ENCODE peak calls at places on chromosome 10, in four cellular contexts. J is K562, Y is HL-60, B is GM12878. I is an unnamed sample.

GRCh38 chr10:60576130-60577069 is 186.7 kb upstream of the ANK3 start:
- DNase-seq in J (no peak), Y (no peak), B (no peak), I (no peak)

GRCh38 chr10:99234067-99234738 is 1.4 kb downstream of the HPSE2 start:
- DNase-seq in J (peak), Y (peak), B (peak), I (peak)

GRCh38 chr10:132099701-132100481 is 34.1 kb downstream of the JAKMIP3 start:
- DNase-seq in J (no peak), Y (no peak), B (no peak), I (no peak)

GRCh38 chr10:27713906-27714305 is 31.7 kb downstream of the MKX start:
- DNase-seq in J (no peak), Y (no peak), B (no peak), I (no peak)

GRCh38 chr10:127000598-127000997 is 95.4 kb downstream of the DOCK1 start:
- DNase-seq in J (peak), Y (no peak), B (no peak), I (no peak)

GRCh38 chr10:45420453-45421192 is 46.6 kb downstream of the ALOX5 start:
- DNase-seq in J (no peak), Y (peak), B (peak), I (peak)

GRCh38 chr10:118590334-118590733 is 5.1 kb downstream of the PRLHR start:
- DNase-seq in J (no peak), Y (no peak), B (no peak), I (no peak)

GRCh38 chr10:92241158-92241500 is 49.7 kb downstream of the CPEB3 start:
- DNase-seq in J (peak), Y (peak), B (no peak), I (no peak)

GRCh38 chr10:73556855-73557254 is 34.3 kb downstream of the USP54 start:
- DNase-seq in J (no peak), Y (no peak), B (no peak), I (no peak)

GRCh38 chr10:71244638-71245419 is 32.5 kb downstream of the UNC5B start:
- DNase-seq in J (no peak), Y (peak), B (no peak), I (no peak)

GRCh38 chr10:75959209-75959608 is 527.8 kb downstream of the LRMDA start:
- DNase-seq in J (no peak), Y (no peak), B (no peak), I (no peak)

GRCh38 chr10:60465801-60466200 is 76.1 kb upstream of the ANK3 start:
- DNase-seq in J (no peak), Y (no peak), B (no peak), I (no peak)

GRCh38 chr10:77104459-77104980 is 533.1 kb downstream of the KCNMA1 start:
- DNase-seq in J (no peak), Y (no peak), B (no peak), I (no peak)

GRCh38 chr10:86327954-86328705 is 38.5 kb downstream of the GRID1 start:
- DNase-seq in J (no peak), Y (no peak), B (no peak), I (no peak)

GRCh38 chr10:100341953-100342626 is 4.9 kb upstream of the SCD start:
- DNase-seq in J (peak), Y (peak), B (no peak), I (no peak)

GRCh38 chr10:103921750-103922195 is 3.8 kb upstream of the STN1 start:
- DNase-seq in J (peak), Y (peak), B (no peak), I (peak)

GRCh38 chr10:113187066-113187777 is 237.2 kb downstream of the TCF7L2 start:
- DNase-seq in J (no peak), Y (no peak), B (no peak), I (no peak)

GRCh38 chr10:101858723-101859500 is 15.3 kb upstream of the KCNIP2 start:
- DNase-seq in J (no peak), Y (no peak), B (peak), I (no peak)

GRCh38 chr10:125283191-125283590 is 122.8 kb upstream of the CTBP2 start:
- DNase-seq in J (no peak), Y (no peak), B (no peak), I (no peak)

GRCh38 chr10:123945506-123945905 is 53.9 kb upstream of the CPXM2 start:
- DNase-seq in J (peak), Y (no peak), B (no peak), I (no peak)

GRCh38 chr10:47372726-47373125 is 11.4 kb downstream of the ZNF488 start:
- DNase-seq in J (no peak), Y (no peak), B (no peak), I (no peak)

DNA sequence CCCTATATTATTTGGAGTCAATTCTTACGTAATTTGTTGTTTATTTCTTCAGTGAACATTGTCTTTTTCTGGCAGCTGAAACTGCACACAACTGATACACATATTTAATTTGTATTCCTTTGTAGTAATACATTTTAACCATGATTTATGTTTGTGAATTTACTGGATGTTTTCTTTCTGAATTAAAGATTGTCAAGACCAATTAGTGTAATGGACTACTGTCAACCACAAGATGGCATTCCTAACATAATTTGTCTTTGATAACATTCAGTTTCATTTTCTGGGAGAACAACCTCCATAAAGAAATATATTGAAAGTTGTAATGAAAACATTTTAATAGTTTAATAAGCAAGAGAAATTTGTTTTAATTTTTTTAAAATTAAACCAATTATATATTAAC is 10.1 kb downstream of the THNSL1 start:
- DNase-seq in J (peak), Y (no peak), B (no peak), I (no peak)
- TF ChIP-seq SPI1 in J (no peak), Y (no peak), B (no peak), I (no peak)

DNA sequence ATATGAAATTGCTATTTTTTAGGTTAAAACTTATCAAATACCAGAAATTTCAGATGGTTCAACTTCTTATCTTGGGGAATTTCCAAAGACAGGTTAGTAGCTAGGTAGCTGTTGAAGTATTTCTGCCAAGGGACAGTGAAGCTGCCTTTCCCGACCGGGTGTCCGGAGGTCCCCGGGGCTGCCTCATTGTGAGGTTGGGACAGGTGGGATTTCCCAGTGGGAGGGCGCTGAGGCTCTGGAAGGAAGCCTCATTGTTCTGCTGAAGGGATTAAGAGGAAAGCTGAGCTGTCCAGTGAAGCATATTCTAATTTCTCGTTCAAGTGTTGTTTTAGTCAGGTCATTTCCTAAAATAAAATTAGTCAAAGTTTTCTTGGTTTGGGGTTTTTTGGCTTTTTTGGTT is 244.2 kb downstream of the MGMT start:
- DNase-seq in J (no peak), Y (no peak), B (no peak), I (no peak)
- TF ChIP-seq SPI1 in J (no peak), Y (no peak), B (no peak), I (no peak)

DNA sequence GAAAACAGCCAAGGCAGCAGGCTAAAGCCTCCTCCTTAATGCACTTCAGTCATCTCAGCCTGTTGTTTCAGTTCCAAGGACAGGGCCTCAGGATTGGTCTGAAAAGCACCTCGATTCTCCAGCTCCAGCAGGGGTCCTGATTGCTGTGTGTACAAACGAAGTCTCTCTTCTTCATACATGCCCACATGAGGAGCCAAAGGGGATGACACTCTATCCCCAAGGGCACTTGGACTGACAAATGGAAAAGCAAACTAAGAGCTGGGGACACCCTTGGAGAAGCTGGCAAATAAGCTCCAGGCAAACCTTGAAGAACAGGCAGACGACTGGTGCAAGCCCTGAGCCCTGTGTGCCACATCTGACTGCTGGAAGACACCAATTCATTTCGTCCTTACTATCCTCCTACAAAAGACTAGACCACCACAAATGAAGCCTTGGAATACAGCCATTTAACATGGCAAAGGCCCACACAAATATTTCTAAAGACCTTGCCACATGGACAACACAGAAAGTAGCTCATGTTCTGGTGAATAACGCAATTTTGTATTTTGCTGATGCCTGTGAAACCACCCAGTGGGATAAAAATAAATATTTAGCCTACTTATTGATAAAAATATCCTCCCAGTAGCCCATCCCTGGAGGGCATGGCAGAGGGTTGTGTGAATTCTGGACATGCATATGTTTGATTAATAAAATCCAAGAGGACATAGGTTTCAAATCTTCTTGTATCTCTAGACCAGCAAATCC is 61.9 kb downstream of the PARD3 start:
- DNase-seq in J (no peak), Y (no peak), B (no peak), I (no peak)
- TF ChIP-seq SPI1 in J (no peak), Y (no peak), B (no peak), I (no peak)

DNA sequence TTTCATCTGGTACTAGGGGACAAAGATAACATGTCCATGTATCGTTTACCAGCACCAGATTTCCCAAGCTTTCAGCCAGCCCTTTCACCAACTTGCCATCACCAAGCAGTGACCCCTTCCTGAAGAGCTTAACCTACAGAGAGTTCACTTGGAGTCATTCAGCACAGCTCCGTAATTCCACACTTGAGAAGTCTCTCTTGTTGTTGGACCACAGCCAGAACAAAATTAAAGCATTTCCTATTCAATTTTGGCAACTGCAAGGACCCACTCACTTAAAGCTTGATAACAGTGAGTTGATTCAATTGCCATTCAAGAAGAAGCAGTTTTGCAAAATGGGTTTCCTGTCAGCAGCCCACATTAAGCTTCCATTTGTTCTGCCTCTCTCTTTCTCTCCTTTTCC is 88.5 kb upstream of the LRRTM3 start:
- DNase-seq in J (no peak), Y (no peak), B (no peak), I (no peak)
- TF ChIP-seq SPI1 in J (no peak), Y (no peak), B (no peak), I (no peak)

GRCh38 chr10:4250497-4250887 is 465.5 kb upstream of the KLF6 start:
- DNase-seq in J (no peak), Y (no peak), B (no peak), I (no peak)

GRCh38 chr10:4243651-4244050 is 458.6 kb upstream of the KLF6 start:
- DNase-seq in J (no peak), Y (no peak), B (no peak), I (no peak)

GRCh38 chr10:4249841-4250496 is 465.0 kb upstream of the KLF6 start:
- DNase-seq in J (no peak), Y (no peak), B (no peak), I (no peak)

GRCh38 chr10:4247379-4247778 is 462.4 kb upstream of the KLF6 start:
- DNase-seq in J (no peak), Y (no peak), B (no peak), I (no peak)

DNA sequence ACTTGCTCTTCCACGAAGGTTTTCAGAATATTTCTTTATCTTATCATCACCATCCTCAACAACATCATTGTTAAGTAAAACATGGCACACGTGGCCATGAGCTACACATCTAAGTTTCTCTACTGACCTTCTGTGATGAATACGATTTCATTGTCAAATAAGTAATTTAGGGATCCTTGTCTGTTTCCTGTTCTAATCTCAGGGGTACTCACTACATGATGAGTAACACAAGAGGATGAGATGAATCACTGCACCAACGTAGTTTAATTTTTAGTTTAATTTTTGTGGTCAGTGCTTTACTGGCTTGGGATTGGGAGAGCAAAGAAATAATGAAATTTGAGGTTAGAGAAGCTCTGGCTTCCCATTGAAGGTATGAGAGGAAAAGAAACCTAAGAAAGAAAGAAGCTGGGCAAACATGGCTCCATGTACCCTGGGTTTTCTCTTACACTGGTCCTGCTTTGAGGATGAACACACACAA is 461.9 kb upstream of the KLF6 start:
- DNase-seq in J (no peak), Y (no peak), B (no peak), I (no peak)
- TF ChIP-seq SPI1 in J (no peak), Y (no peak), B (no peak), I (no peak)

GRCh38 chr10:58064714-58065528 is 202.8 kb downstream of the IPMK start:
- DNase-seq in J (peak), Y (no peak), B (no peak), I (no peak)

GRCh38 chr10:58065529-58065815 is 202.2 kb downstream of the IPMK start:
- DNase-seq in J (no peak), Y (no peak), B (no peak), I (no peak)

GRCh38 chr10:58066126-58066525 is 201.6 kb downstream of the IPMK start:
- DNase-seq in J (no peak), Y (no peak), B (no peak), I (no peak)

GRCh38 chr10:58066979-58067378 is 200.7 kb downstream of the IPMK start:
- DNase-seq in J (no peak), Y (no peak), B (no peak), I (no peak)

DNA sequence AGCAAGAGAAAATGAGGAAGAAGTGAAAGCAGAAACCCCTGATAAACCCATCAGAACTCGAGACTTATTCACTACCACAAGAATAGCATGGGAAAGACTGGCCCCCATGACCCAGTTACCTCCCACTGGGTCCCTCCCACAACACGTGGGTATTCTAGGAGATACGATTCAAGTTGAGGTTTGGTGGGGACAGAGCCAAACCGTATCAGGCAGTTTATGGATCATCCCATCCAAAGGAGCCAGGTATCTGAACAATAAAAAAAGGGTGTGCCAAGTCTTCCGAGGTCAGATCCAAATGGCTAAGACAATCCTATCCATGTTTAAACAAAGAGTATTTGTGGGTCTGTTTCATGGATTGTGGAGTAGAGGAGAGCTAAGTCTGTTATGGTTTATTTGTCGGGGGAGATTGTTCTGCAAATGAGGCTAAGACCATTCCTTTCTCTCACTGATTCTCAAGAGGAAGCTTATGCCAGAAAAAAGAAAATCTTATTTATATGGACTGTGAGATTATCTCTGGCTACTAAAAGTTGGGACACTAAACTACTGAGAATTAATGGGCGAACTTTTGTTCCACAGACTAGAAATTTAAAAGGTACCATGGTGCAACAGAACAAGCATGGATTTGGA is 203.7 kb downstream of the IPMK start:
- DNase-seq in J (no peak), Y (no peak), B (no peak), I (no peak)
- TF ChIP-seq SPI1 in J (no peak), Y (no peak), B (no peak), I (no peak)

GRCh38 chr10:6280291-6280690 is 77.6 kb downstream of the PFKFB3 start:
- DNase-seq in J (no peak), Y (no peak), B (no peak), I (no peak)

GRCh38 chr10:6278519-6279120 is 75.9 kb downstream of the PFKFB3 start:
- DNase-seq in J (peak), Y (no peak), B (no peak), I (no peak)

GRCh38 chr10:6282454-6282958 is 79.8 kb downstream of the PFKFB3 start:
- DNase-seq in J (no peak), Y (no peak), B (no peak), I (no peak)

GRCh38 chr10:6283632-6284031 is 80.9 kb downstream of the PFKFB3 start:
- DNase-seq in J (no peak), Y (no peak), B (no peak), I (no peak)

GRCh38 chr10:6279540-6280267 is 77.0 kb downstream of the PFKFB3 start:
- DNase-seq in J (peak), Y (no peak), B (no peak), I (no peak)
- TF ChIP-seq SPI1 in J (no peak), Y (no peak), B (no peak), I (no peak)